ENCODE peak calls at places on chromosomes 12 and 14, in eight cellular contexts. P, N, Z, W, Q, J, C and H are unnamed samples.

GRCh38 chr12:46450279-46450748 is 77.7 kb upstream of the SLC38A2 start:
- DNase-seq in P (no peak), N (no peak), Z (no peak), W (no peak), Q (no peak), J (no peak), C (no peak), H (no peak)

GRCh38 chr12:116122639-116123038 is 154.9 kb downstream of the MED13L start:
- DNase-seq in P (no peak), N (no peak), Z (no peak), W (no peak), Q (no peak), J (no peak), C (no peak), H (no peak)

GRCh38 chr12:12749433-12749832 is 32.3 kb downstream of the CDKN1B start:
- DNase-seq in P (no peak), N (peak), Z (no peak), W (no peak), Q (no peak), J (no peak), C (peak), H (no peak)

GRCh38 chr12:88996389-88996788 is 355.9 kb downstream of the DUSP6 start:
- DNase-seq in P (no peak), N (no peak), Z (no peak), W (no peak), Q (no peak), J (no peak), C (no peak), H (no peak)

GRCh38 chr14:104735830-104736642 is 12.0 kb downstream of the ADSS1 start:
- DNase-seq in P (no peak), N (no peak), Z (no peak), W (peak), Q (no peak), J (no peak), C (peak), H (no peak)

GRCh38 chr12:99111600-99111999 is 466.5 kb downstream of the APAF1 start:
- DNase-seq in P (no peak), N (peak), Z (no peak), W (no peak), Q (no peak), J (no peak), C (no peak), H (no peak)

GRCh38 chr12:44313188-44313587 is 477.3 kb downstream of the TMEM117 start:
- DNase-seq in P (no peak), N (no peak), Z (no peak), W (no peak), Q (no peak), J (no peak), C (no peak), H (no peak)

GRCh38 chr12:27335364-27336145 is 2.9 kb downstream of the BMAL2 start:
- DNase-seq in P (no peak), N (no peak), Z (no peak), W (no peak), Q (no peak), J (no peak), C (no peak), H (no peak)

GRCh38 chr12:98698603-98699463 is 53.7 kb downstream of the APAF1 start:
- DNase-seq in P (peak), N (peak), Z (peak), W (peak), Q (peak), J (peak), C (peak), H (peak)

GRCh38 chr14:42111355-42111754 is 504.7 kb downstream of the LRFN5 start:
- DNase-seq in P (no peak), N (no peak), Z (no peak), W (no peak), Q (no peak), J (no peak), C (no peak), H (no peak)

GRCh38 chr14:69268223-69268622 is 8.3 kb downstream of the GALNT16 start:
- DNase-seq in P (no peak), N (no peak), Z (no peak), W (no peak), Q (no peak), J (no peak), C (no peak), H (no peak)

GRCh38 chr12:79655036-79655435 is 35.7 kb downstream of the PAWR start:
- DNase-seq in P (no peak), N (peak), Z (no peak), W (no peak), Q (no peak), J (no peak), C (no peak), H (no peak)

GRCh38 chr12:67980391-67980790 is 8.9 kb upstream of the IFNG-AS1 start:
- DNase-seq in P (no peak), N (no peak), Z (no peak), W (no peak), Q (no peak), J (no peak), C (no peak), H (no peak)

GRCh38 chr14:104423715-104424405 is 155.7 kb upstream of the C14orf180 start:
- DNase-seq in P (no peak), N (no peak), Z (no peak), W (peak), Q (no peak), J (no peak), C (no peak), H (no peak)

GRCh38 chr14:77474763-77475162 is 16.9 kb downstream of the AHSA1 start:
- DNase-seq in P (no peak), N (no peak), Z (no peak), W (no peak), Q (no peak), J (no peak), C (no peak), H (no peak)

GRCh38 chr14:24576178-24576577 is at the start of gene CTSG:
- DNase-seq in P (no peak), N (no peak), Z (no peak), W (no peak), Q (no peak), J (no peak), C (no peak), H (peak)

GRCh38 chr12:1131811-1132224 is 140.8 kb downstream of the ERC1 start:
- DNase-seq in P (no peak), N (no peak), Z (no peak), W (no peak), Q (no peak), J (no peak), C (no peak), H (no peak)

GRCh38 chr12:45989857-45990467 is 412 bp downstream of the SCAF11 start:
- DNase-seq in P (no peak), N (peak), Z (peak), W (peak), Q (no peak), J (no peak), C (peak), H (no peak)

GRCh38 chr14:72448212-72448611 is 445.7 kb downstream of the DPF3 start:
- DNase-seq in P (no peak), N (no peak), Z (no peak), W (no peak), Q (no peak), J (no peak), C (no peak), H (no peak)

GRCh38 chr14:94677239-94677612 is 65.0 kb downstream of the SERPINA3 start:
- DNase-seq in P (no peak), N (no peak), Z (no peak), W (no peak), Q (no peak), J (no peak), C (no peak), H (no peak)

GRCh38 chr14:94123868-94124267 is 5.5 kb downstream of the IFI27L2 start:
- DNase-seq in P (no peak), N (no peak), Z (no peak), W (no peak), Q (no peak), J (no peak), C (peak), H (no peak)

GRCh38 chr12:81520064-81520945 is 238.8 kb downstream of the PPFIA2 start:
- DNase-seq in P (no peak), N (no peak), Z (no peak), W (no peak), Q (no peak), J (no peak), C (peak), H (no peak)

GRCh38 chr12:24881227-24881626 is 67.7 kb downstream of the BCAT1 start:
- DNase-seq in P (no peak), N (no peak), Z (no peak), W (no peak), Q (no peak), J (no peak), C (no peak), H (no peak)

GRCh38 chr12:104494816-104495158 is 38.0 kb downstream of the CHST11 start:
- DNase-seq in P (no peak), N (no peak), Z (no peak), W (no peak), Q (no peak), J (peak), C (no peak), H (no peak)

GRCh38 chr14:21227981-21228380 is 41.3 kb downstream of the HNRNPC start:
- DNase-seq in P (no peak), N (no peak), Z (no peak), W (no peak), Q (no peak), J (no peak), C (no peak), H (no peak)

GRCh38 chr14:98704441-98704840 is 567.6 kb downstream of the BCL11B start:
- DNase-seq in P (no peak), N (no peak), Z (no peak), W (no peak), Q (no peak), J (no peak), C (no peak), H (peak)

GRCh38 chr14:89190779-89191513 is 226.1 kb downstream of the FOXN3 start:
- DNase-seq in P (no peak), N (peak), Z (no peak), W (peak), Q (no peak), J (no peak), C (no peak), H (no peak)

GRCh38 chr12:131713349-131713748 is 2.5 kb downstream of the SFSWAP start:
- DNase-seq in P (no peak), N (peak), Z (no peak), W (no peak), Q (no peak), J (no peak), C (no peak), H (no peak)

GRCh38 chr12:88553941-88554658 is 26.2 kb downstream of the KITLG start:
- DNase-seq in P (no peak), N (no peak), Z (peak), W (peak), Q (no peak), J (no peak), C (peak), H (no peak)

GRCh38 chr14:103634156-103634555 is 5.1 kb downstream of the KLC1 start:
- DNase-seq in P (no peak), N (no peak), Z (no peak), W (no peak), Q (no peak), J (no peak), C (no peak), H (no peak)

GRCh38 chr14:78178971-78179370 is 8.8 kb downstream of the NRXN3 start:
- DNase-seq in P (no peak), N (no peak), Z (no peak), W (no peak), Q (no peak), J (no peak), C (no peak), H (no peak)

GRCh38 chr12:89971880-89972279 is 263.2 kb upstream of the ATP2B1 start:
- DNase-seq in P (no peak), N (no peak), Z (no peak), W (no peak), Q (no peak), J (no peak), C (no peak), H (no peak)

GRCh38 chr14:101465795-101466448 is 95.4 kb upstream of the DIO3 start:
- DNase-seq in P (no peak), N (no peak), Z (no peak), W (no peak), Q (no peak), J (no peak), C (no peak), H (no peak)

GRCh38 chr12:43338848-43339526 is 213.0 kb downstream of the ADAMTS20 start:
- DNase-seq in P (peak), N (peak), Z (peak), W (peak), Q (no peak), J (peak), C (peak), H (peak)

GRCh38 chr14:100192250-100192671 is 32.8 kb upstream of the DEGS2 start:
- DNase-seq in P (no peak), N (no peak), Z (no peak), W (no peak), Q (no peak), J (no peak), C (no peak), H (no peak)

GRCh38 chr12:92886131-92886530 is 43.0 kb downstream of the EEA1 start:
- DNase-seq in P (no peak), N (peak), Z (no peak), W (no peak), Q (no peak), J (no peak), C (peak), H (no peak)

GRCh38 chr14:94485944-94486841 is 10.2 kb upstream of the SERPINA9 start:
- DNase-seq in P (peak), N (peak), Z (peak), W (peak), Q (peak), J (no peak), C (peak), H (peak)

GRCh38 chr14:70788893-70789292 is 20.4 kb downstream of the MAP3K9 start:
- DNase-seq in P (no peak), N (no peak), Z (no peak), W (no peak), Q (no peak), J (no peak), C (no peak), H (no peak)
- TF ChIP-seq REST in P (no peak), N (no peak), Z (no peak), W (no peak), Q (no peak), J (no peak), C (no peak), H (no peak)

GRCh38 chr12:123105427-123105826 is 45.5 kb downstream of the PITPNM2 start:
- DNase-seq in P (no peak), N (peak), Z (no peak), W (no peak), Q (no peak), J (no peak), C (no peak), H (no peak)
- TF ChIP-seq REST in P (no peak), N (no peak), Z (no peak), W (no peak), Q (no peak), J (no peak), C (no peak), H (no peak)

GRCh38 chr14:50616275-50616674 is 51.8 kb downstream of the SAV1 start:
- DNase-seq in P (no peak), N (no peak), Z (no peak), W (no peak), Q (no peak), J (no peak), C (no peak), H (no peak)

GRCh38 chr14:50620341-50620740 is 47.8 kb downstream of the SAV1 start:
- DNase-seq in P (no peak), N (no peak), Z (no peak), W (no peak), Q (no peak), J (no peak), C (no peak), H (no peak)

GRCh38 chr14:50622978-50623377 is 45.1 kb downstream of the SAV1 start:
- DNase-seq in P (no peak), N (no peak), Z (no peak), W (no peak), Q (no peak), J (no peak), C (no peak), H (no peak)

GRCh38 chr14:50615566-50615965 is 52.5 kb downstream of the SAV1 start:
- DNase-seq in P (no peak), N (no peak), Z (no peak), W (no peak), Q (no peak), J (no peak), C (no peak), H (no peak)

GRCh38 chr14:50619569-50620141 is 48.5 kb downstream of the SAV1 start:
- DNase-seq in P (peak), N (peak), Z (peak), W (peak), Q (peak), J (peak), C (peak), H (peak)
- TF ChIP-seq REST in P (no peak), N (no peak), Z (no peak), W (no peak), Q (no peak), J (no peak), C (no peak), H (no peak)

GRCh38 chr12:112380663-112381420 is 1.4 kb downstream of the HECTD4 start:
- DNase-seq in P (no peak), N (peak), Z (no peak), W (peak), Q (no peak), J (no peak), C (no peak), H (no peak)
- TF ChIP-seq REST in P (no peak), N (no peak), Z (no peak), W (no peak), Q (no peak), J (no peak), C (no peak), H (no peak)

GRCh38 chr12:5872745-5873144 is 72.3 kb downstream of the ANO2 start:
- DNase-seq in P (peak), N (peak), Z (peak), W (no peak), Q (no peak), J (no peak), C (peak), H (no peak)
- TF ChIP-seq REST in P (no peak), N (no peak), Z (no peak), W (no peak), Q (no peak), J (no peak), C (no peak), H (no peak)

DNA sequence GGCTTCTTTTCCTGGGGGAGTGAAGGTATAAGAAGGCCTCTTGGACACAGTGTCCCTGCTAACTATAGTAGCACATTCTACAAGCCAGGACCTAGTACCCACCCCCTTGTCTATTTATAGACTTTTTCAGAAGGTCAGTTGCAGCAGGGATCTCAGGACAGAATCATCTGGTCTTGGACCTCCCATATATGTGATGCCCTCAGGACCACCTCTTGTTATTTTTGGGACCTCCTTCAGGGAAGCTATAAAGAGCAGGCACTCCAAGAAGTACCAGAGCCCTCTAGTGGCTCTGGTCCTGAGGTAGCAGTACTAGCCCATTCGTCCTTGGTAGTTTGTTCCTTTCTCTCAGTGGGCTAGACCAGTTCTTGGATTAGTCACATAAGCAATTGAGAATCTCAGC is 4.3 kb downstream of the COQ10A start:
- DNase-seq in P (peak), N (peak), Z (no peak), W (no peak), Q (no peak), J (no peak), C (no peak), H (no peak)
- TF ChIP-seq REST in P (no peak), N (no peak), Z (no peak), W (no peak), Q (no peak), J (no peak), C (no peak), H (no peak)

GRCh38 chr14:65229431-65230286 is 127.3 kb upstream of the MAX start:
- DNase-seq in P (no peak), N (peak), Z (no peak), W (peak), Q (no peak), J (no peak), C (peak), H (no peak)
- TF ChIP-seq REST in P (no peak), N (no peak), Z (no peak), W (no peak), Q (no peak), J (no peak), C (no peak), H (no peak)

GRCh38 chr12:122528582-122528981 is 1.5 kb downstream of the KNTC1 start:
- DNase-seq in P (no peak), N (no peak), Z (no peak), W (no peak), Q (no peak), J (no peak), C (no peak), H (no peak)
- TF ChIP-seq REST in P (no peak), N (no peak), Z (no peak), W (no peak), Q (no peak), J (no peak), C (no peak), H (no peak)

GRCh38 chr12:47530050-47530449 is 175.8 kb downstream of the RPAP3 start:
- DNase-seq in P (no peak), N (no peak), Z (no peak), W (no peak), Q (no peak), J (no peak), C (no peak), H (no peak)

GRCh38 chr12:47534695-47535094 is 171.1 kb downstream of the RPAP3 start:
- DNase-seq in P (no peak), N (no peak), Z (no peak), W (no peak), Q (no peak), J (no peak), C (no peak), H (no peak)
- TF ChIP-seq REST in P (peak), N (peak), Z (peak), W (peak), Q (peak), J (peak), C (peak), H (peak)